ENCODE peak calls at places on chromosomes 13 and 19, in four cellular contexts. W is tibial nerve, B is heart left ventricle, T is A673. Z is an unnamed sample. For H3K4me1, the result is how much of the 10 kb centered on the place peaks cover.

GRCh38 chr19:16168465-16169081 is 4.8 kb downstream of the CIB3 start:
- DNase-seq in W (no peak), B (no peak), T (no peak), Z (no peak)

GRCh38 chr13:83943530-83944279 is 61.4 kb upstream of the SLITRK1 start:
- DNase-seq in W (no peak), T (peak), B (no peak), Z (no peak)

GRCh38 chr19:51810228-51810627 is 15.3 kb downstream of the FPR3 start:
- DNase-seq in B (peak), T (peak), W (no peak), Z (no peak)

GRCh38 chr19:993831-994393 is 6.3 kb upstream of the GRIN3B start:
- DNase-seq in B (no peak), T (no peak), W (no peak), Z (no peak)

GRCh38 chr19:18322318-18322758 is 538 bp downstream of the LSM4 start:
- DNase-seq in B (peak), T (peak), W (no peak), Z (no peak)

GRCh38 chr13:29535663-29536655 is 59.5 kb downstream of the SLC7A1 start:
- DNase-seq in B (no peak), W (no peak), T (peak), Z (no peak)

GRCh38 chr13:51534075-51534817 is 50.0 kb upstream of the WDFY2 start:
- DNase-seq in T (peak), B (peak), W (no peak), Z (peak)

GRCh38 chr19:1163283-1163933 is 10.7 kb downstream of the SBNO2 start:
- DNase-seq in B (peak), W (no peak), T (no peak), Z (no peak)

GRCh38 chr19:17623224-17623935 is 64.8 kb downstream of the UNC13A start:
- DNase-seq in T (no peak), W (no peak), B (no peak), Z (no peak)

GRCh38 chr19:2476451-2477140 is 669 bp downstream of the GADD45B start:
- DNase-seq in W (no peak), T (peak), B (peak), Z (no peak)

GRCh38 chr13:111537115-111537728 is 216.8 kb downstream of the TEX29 start:
- DNase-seq in B (no peak), T (no peak), W (no peak), Z (no peak)

DNA sequence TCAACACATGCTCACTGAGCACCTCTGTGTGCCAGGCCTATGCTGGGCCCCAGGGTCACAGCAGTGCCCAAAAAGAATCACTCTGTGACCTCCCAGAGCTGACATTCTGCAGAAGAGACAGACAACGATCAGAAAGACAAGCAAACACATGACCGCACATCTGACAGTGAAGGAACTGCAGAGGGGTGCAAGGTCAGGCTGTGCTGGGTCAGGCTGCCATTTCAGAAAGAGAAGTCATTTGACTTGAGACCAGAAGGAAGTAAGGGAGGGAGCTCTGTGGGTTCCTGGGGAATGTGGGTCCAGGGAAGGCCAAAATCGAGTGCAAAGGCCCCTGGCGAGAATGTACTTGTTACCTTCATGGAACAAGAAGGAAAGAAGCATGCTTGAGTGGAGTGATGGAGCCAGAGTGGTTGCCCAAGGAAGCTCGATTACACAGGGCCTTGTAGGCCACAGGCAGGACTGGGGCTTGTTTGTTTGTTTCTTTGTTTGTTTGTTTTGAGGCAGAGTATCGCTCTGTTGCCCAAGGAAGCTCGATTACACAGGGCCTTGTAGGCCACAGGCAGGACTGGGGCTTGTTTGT is 11.4 kb upstream of the CD22 start:
- DNase-seq in W (no peak), T (no peak), B (no peak), Z (no peak)
- H3K4me1 ChIP-seq in W (under half), T (under half), B (under half), Z (under half)

DNA sequence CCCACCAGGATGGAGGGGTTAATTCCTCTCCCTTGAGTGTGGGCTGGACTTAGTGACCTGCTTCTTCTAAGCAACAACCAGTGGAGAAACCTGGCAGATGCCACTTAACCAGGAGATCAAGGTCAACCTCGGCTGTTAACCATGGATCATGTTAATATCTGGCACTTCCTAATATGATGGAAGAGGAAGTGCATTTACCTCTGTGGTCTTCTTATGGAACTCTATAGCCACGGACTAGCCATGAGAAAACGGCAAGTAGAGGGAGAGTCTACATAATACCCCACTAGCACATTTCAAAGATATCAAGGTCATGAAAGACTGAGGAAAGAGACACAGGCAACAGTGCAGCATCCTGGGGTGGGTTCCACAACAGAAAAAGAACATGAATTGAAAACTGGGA is 31.4 kb downstream of the MLLT1 start:
- DNase-seq in B (no peak), W (no peak), T (no peak), Z (no peak)
- H3K4me1 ChIP-seq in B (under half), W (under half), T (under half), Z (under half)

DNA sequence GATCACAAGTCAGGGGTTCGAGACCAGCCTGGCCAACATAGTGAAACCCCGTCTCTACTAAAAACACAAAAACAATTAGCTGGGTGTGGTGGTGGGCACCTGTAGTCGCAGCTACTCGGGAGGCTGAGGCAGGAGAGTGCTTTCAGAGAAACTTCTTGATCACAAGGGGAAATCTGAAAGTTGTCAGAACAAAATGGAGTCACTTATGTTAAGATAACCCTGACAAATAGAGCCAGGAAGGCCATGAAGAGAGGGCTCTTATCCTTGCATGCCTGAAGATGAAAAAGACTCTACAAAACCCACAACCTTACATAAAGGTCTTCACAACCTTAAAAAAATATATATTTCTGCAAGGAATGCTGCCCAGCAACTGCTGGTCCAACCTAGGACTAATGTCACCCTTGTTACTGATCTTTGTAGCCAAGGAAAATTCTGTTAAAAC is 1.2 kb downstream of the CARD8 start:
- DNase-seq in T (no peak), B (no peak), W (no peak), Z (no peak)
- H3K4me1 ChIP-seq in T (half or more), B (under half), W (under half), Z (under half)

DNA sequence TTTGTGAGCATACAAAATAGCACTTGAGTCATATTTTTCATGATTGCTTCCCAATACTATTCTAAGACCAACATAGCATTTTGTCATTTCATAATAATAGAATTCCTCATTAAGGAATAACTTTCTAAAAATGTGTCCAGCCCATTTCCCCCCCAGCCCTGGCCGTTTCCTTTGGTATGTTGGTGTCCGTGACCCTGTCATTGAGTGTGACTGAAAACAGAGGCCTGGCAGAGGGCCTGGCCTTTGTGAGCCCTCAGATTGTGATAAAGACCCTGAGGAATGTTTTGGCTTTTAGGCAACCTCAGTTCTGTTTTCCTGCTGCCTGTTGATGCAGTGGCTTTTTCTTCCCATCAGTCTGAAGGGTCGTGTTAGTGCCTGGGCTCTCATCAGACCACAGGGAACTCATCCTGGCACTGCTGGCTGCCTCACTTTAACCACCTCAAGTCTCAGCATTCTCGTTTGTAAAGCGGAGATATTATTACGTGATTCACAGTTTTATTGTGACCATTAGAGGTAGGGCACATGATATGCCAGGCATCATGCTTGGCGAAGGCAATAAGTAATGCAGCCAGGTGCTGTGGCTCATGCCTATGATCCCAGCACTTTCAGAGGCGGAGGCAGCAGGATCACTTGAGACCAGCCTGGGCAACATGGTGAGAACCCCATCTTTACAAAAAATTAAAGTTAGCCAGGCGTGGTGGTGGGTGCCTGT is 13.8 kb downstream of the SPINT2 start:
- DNase-seq in B (peak), T (no peak), W (no peak), Z (peak)
- H3K4me1 ChIP-seq in B (half or more), T (under half), W (under half), Z (half or more)

DNA sequence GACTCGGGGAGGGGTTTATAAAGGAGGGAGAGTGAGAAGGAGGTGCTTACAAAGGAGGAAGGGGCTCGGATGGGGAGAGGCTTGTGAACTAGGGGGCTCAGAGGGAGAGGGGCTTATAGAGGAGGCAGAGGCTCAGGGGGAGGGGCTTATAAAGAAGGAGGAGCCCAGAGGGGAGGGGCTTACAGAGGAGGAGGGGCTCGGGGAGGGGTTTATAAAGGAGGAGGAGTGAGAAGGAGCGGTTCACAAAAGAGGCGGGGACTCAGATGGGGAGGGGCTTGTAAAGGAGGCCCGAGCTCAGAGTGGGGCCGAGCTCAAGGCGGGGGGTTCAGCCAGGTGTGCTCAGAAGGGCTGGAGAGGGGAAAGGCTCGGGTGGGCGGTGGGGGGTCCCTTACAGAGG is 508 bp downstream of the SMIM24 start:
- DNase-seq in B (no peak), W (no peak), T (peak), Z (no peak)
- H3K4me1 ChIP-seq in B (under half), W (under half), T (under half), Z (under half)

DNA sequence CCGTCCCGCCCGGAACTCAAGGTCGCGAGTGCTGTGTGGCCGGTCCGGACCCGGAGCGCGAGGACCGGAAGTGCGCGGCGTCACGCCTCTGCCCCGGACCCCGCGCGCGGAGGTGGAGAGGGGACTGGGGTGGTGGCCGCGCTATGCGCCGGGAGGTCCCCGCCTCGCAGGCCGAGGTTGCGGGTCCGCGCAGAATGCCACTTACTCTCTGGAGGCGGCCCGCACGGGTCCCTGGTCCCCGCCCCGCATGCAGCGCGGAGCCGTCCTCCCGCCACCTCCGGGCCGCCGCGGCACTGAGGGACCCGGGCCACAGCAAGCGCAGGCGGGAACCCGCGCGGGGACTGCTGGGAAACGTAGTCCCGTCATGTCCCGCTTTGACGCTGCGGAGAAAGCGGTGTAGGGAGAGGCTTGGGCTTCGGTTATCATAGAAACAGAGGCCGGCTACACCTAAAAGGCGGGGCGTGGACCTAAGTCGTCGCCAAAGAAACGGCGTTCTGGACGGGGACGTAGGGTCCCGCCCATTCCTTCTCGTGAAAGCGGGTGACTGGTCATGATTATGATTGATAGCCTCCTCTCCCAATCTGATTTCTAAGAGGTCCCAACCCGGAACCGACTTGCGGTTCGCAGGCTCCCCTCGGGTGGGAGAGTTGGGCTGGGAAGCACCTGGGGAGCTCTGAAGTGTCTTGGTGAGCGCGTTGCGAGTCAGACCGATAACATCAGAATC is at the start of gene ZNF837:
- DNase-seq in T (peak), B (peak), W (peak), Z (peak)
- H3K4me1 ChIP-seq in T (under half), B (under half), W (under half), Z (under half)

GRCh38 chr19:53365899-53366493 is 491 bp downstream of the ZNF525 start:
- DNase-seq in B (no peak), T (no peak), W (no peak), Z (no peak)
- H3K4me1 ChIP-seq in B (under half), T (under half), W (under half), Z (under half)

DNA sequence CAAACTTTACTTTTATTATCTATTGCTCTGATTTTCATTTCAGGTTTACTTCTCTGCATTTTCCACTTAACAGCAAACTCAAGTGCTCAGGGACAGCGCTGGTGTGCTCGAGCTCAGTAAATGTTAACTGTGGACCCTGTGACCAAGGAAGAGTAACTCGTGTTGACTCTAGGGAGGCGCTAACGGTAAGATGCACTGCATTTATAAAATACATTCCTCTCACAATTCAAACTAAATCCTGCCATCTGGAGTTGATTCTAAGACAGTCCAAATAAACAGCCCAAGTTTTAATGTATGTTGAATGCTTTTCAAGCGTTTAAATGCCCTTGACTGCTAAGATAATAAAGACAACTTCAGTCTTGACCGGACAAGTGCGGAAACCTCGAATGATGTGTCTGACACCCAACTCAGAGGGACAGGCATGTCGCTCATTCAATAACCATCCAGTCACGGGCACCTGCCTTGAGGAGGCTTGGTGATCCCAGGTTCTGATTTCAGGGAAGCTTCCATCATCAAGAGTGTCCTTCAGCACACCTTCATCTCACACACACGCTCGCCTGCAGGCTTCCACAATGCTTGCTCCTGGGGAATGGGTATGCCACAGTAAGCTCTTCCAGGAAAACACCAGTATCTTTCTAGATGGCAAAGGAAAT is 93.1 kb downstream of the STK24 start:
- DNase-seq in W (no peak), T (no peak), B (no peak), Z (no peak)
- H3K4me1 ChIP-seq in W (under half), T (under half), B (half or more), Z (half or more)

DNA sequence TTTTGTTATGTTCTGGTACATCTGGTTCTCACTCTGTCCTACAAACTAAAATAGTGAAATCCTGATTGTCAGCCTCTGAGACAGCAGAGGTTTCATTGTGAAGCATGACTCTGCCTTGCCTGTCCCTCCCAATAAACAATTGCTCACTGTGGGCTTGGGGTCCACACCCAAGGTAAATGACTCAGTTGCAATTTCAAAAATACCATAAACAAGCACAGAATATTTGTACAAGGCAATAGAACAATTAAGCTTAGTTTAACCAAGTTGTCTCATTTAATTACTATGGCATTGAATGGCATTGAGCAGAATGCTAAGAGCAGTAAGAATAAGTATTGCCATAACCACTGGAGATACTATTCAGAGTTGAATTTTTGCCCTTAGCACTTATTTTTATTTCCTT is 353.6 kb downstream of the SPRY2 start:
- DNase-seq in B (no peak), W (no peak), T (no peak), Z (no peak)
- H3K4me1 ChIP-seq in B (under half), W (under half), T (under half), Z (under half)

Z was measured in right atrium auricular region.